ENCODE peak calls at places on chromosomes 16 and 17, in nine cellular contexts. A is HFFc6, C is WERI-Rb-1, D is A549, R is GM12865, Q is WTC11, B is upper lobe of right lung, W is fibroblast of pulmonary artery, Z is BJ. M is an unnamed sample.

GRCh38 chr16:11036040-11036439 is 91.7 kb downstream of the CLEC16A start:
- DNase-seq in Q (no peak), Z (no peak), C (no peak), R (no peak), D (no peak), A (no peak), B (no peak), W (no peak), M (no peak)

GRCh38 chr17:73211745-73212144 is 18.9 kb downstream of the COG1 start:
- DNase-seq in D (no peak), Q (no peak), Z (no peak), R (no peak), C (no peak), A (no peak), B (no peak), W (no peak), M (no peak)

GRCh38 chr17:67514998-67515397 is 137.9 kb downstream of the PITPNC1 start:
- DNase-seq in D (no peak), C (no peak), B (no peak), Z (no peak), A (no peak), Q (no peak), W (no peak), R (peak; percentile 76), M (no peak)

GRCh38 chr17:1714980-1715802 is 5.0 kb upstream of the TLCD2 start:
- DNase-seq in B (peak; percentile 93), Q (peak; percentile 60), A (peak; percentile 93), C (peak; percentile 39), W (peak; percentile 91), Z (peak; percentile 60), R (no peak), D (peak; percentile 91), M (peak; percentile 71)

GRCh38 chr16:14562691-14563491 is 67.2 kb downstream of the PARN start:
- DNase-seq in D (peak; percentile 53), Z (no peak), C (peak; percentile 20), Q (no peak), B (no peak), A (no peak), R (no peak), W (peak; percentile 38), M (no peak)

GRCh38 chr17:83187782-83188311 is 108.4 kb downstream of the METRNL start:
- DNase-seq in W (no peak), B (no peak), Z (no peak), D (no peak), Q (no peak), C (no peak), A (no peak), R (no peak), M (no peak)

GRCh38 chr16:89712476-89712805 is 8.3 kb downstream of the VPS9D1 start:
- DNase-seq in D (no peak), W (peak; percentile 35), Z (no peak), R (no peak), Q (no peak), A (no peak), B (no peak), C (no peak), M (no peak)

GRCh38 chr17:7886227-7887037 is 2.2 kb upstream of the CHD3 start:
- DNase-seq in R (peak; percentile 13), Z (no peak), C (peak; percentile 34), D (peak; percentile 69), A (no peak), Q (peak; percentile 46), B (no peak), W (peak; percentile 30), M (peak; percentile 20)

GRCh38 chr17:81159611-81160265 is 5.6 kb upstream of the PVALEF start:
- DNase-seq in C (no peak), W (no peak), R (no peak), Z (no peak), A (no peak), D (no peak), Q (no peak), B (no peak), M (no peak)

GRCh38 chr17:49698005-49698404 is 9.8 kb downstream of the SLC35B1 start:
- DNase-seq in D (no peak), W (no peak), Z (no peak), A (no peak), B (no peak), R (no peak), C (no peak), Q (no peak), M (no peak)

GRCh38 chr17:49692751-49693150 is 14.9 kb upstream of the SPOP start:
- DNase-seq in W (no peak), B (no peak), C (no peak), Z (no peak), D (no peak), Q (no peak), A (no peak), R (no peak), M (no peak)

GRCh38 chr17:49696233-49696761 is 11.5 kb downstream of the SLC35B1 start:
- DNase-seq in A (no peak), Z (no peak), B (no peak), D (no peak), R (peak; percentile 83), C (no peak), W (no peak), Q (no peak), M (no peak)

GRCh38 chr17:49694847-49695697 is 12.7 kb downstream of the SLC35B1 start:
- DNase-seq in R (peak; percentile 70), B (peak; percentile 73), Q (peak; percentile 70), Z (no peak), A (no peak), C (peak; percentile 68), W (peak; percentile 41), D (peak; percentile 58), M (peak; percentile 58)

DNA sequence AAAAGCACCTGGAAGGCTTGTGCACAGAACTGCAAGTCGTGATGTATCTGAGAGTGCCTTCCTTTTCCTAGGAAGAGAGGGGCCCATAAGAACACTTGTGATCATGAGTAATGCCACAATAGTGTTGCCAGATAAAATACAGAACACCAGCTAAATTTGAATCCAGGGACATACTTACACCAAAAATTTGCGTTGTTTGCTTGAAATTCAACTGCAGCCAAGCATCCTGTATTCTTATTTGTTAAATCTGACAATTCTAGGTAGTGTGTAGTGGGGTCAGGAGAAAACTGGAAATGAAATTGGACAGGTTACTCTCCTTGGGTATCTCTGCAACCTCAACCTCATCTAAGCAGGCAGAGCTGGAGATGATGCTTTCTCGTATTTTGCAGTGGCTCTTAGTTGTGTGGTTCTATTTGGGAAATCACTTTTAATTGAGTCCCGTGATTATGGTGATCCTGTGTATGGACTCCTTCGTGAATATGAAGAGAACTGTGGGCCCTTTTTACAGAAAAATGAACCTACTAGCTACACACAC is 12.0 kb downstream of the SLC35B1 start:
- DNase-seq in D (no peak), Q (no peak), B (no peak), C (no peak), A (no peak), Z (no peak), W (no peak), R (no peak), M (no peak)
- TF ChIP-seq CTCF in D (no peak), Q (no peak), B (no peak), C (no peak), A (no peak), Z (no peak), W (no peak), R (no peak), M (no peak)

DNA sequence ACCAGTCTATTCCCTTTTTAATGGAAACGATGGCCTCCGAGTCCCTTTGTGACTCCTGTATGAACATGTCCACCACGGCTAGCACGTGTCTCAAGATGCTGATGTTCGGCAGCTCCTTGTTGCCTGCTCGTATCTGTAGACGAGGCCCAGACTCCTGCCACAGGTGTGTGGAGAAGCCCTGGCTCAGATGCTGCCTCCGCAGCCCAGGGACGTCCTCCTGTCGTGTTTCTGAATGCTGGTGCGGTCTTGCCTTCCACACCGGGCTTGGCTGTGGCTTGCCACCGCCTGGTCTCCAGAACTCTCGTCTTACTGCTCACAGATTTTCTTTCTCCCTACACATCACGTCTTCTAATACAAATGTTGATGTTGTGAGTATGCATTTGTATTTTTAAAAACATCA is 17.0 kb downstream of the FOXF1 start:
- DNase-seq in R (no peak), C (no peak), Z (no peak), D (no peak), Q (no peak), A (no peak), B (peak; percentile 41), W (no peak), M (no peak)
- TF ChIP-seq CTCF in R (no peak), C (no peak), Z (no peak), D (no peak), Q (no peak), A (no peak), B (no peak), W (no peak), M (no peak)

DNA sequence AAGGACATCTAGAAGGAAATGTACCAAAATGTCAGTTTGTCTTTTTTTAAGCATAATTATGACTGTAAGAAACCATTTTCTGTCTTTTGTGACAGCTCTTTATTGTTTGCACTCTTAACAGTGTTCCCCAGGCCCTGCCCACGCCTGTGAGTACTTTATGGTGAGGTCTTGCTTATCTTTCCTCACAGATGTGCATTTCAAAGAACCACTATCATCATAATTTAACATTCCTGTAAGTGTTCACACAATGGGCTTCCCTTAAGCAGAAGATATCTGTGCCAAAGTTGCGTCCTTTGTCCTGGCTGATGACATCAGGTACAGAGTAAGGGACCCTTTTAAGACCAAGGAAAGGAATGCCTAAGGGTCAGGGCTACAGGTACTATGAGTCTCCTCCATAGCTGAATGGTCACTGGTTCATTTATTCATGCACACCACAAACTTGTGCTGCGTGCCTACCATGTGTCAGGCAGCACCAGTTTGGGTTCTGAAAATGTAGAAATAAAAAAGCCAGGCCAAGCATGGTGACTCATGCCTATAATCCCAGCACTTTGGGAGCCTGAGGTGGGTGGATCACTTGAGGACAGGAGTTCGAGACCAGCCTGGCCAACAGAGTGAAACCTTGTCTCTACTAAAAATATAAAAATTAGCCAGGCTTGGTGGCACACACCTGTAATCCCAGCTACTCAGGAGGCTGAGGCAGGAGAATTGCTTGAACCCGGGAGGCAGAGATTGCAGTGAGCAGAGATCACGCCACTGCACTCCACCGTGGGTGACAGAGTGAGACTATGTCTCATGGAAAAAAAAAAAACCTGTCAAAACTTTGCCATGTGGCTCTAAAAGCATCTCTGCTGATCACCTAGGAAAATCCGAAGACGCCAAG is 55.4 kb upstream of the NLK start:
- DNase-seq in W (peak; percentile 72), A (no peak), B (no peak), Z (no peak), C (no peak), R (no peak), D (no peak), Q (no peak), M (no peak)
- TF ChIP-seq CTCF in W (no peak), A (no peak), B (no peak), Z (no peak), C (no peak), R (no peak), D (no peak), Q (no peak), M (no peak)

DNA sequence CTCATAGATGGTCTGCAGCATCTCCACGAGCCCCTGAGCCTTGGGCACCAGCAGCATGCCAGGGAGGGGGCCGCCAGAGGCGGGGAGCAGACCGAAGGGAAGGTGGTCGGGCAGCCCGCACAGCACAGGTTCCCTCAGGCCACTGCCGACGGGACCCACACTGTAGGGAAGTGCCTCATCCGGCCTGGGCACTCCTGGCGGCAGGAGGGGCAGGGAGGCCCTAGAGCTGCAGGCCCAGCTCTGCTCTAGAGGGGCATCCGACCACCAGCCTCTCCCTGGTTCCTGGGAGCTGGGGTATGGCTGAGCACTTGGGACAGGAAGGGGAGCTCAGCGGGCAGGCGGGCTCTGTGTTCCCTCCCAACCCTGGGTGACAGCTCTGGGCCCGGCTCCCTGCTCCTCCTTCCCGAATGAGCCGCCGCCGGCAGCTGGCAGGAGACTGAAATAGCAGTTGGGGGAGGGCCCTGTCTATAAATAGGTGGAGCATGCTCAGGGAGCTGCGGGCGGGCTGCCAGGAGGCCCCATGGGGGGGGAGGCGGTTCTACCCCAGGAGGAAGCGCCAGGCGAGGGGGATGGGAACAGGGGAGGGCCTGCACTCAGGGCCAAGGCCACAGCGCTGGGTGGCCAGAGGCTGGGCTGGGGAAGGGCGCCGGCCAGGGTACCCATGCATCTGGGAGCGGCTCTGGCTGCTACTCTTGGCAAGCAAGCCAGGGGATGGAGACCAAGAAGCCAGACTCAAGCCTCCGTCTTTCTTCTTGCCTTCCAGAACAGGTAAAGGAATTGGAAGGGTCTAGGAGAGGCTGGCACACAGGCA is 12.4 kb downstream of the HDAC5 start:
- DNase-seq in W (peak; percentile 91), C (peak; percentile 100), A (peak; percentile 89), B (peak; percentile 98), D (peak; percentile 86), Z (peak; percentile 62), R (peak; percentile 90), Q (peak; percentile 82), M (peak; percentile 98)
- TF ChIP-seq CTCF in W (no peak), C (no peak), A (peak; percentile 15), B (no peak), D (no peak), Z (no peak), R (no peak), Q (no peak), M (no peak)

M was measured in BE2C.